ENCODE peak calls at places on chromosomes 5 and 9, in ten cellular contexts. One of them, this sample, is unnamed.

GRCh38 chr5:10563132-10563939 is 534 bp upstream of the ANKRD33B start:
- DNase-seq in psoas muscle: peak
- DNase-seq in GM06990: peak
- DNase-seq in AG09309: no peak
- DNase-seq in WERI-Rb-1: peak
- DNase-seq in fibroblast of the aortic adventitia: peak
- DNase-seq in heart left ventricle: no peak
- DNase-seq in OCI-LY7: peak
- DNase-seq in breast epithelium: no peak
- DNase-seq in lower lobe of right lung: peak
- DNase-seq in this sample: no peak

GRCh38 chr9:133252301-133252776 is 22.7 kb downstream of the ABO start:
- DNase-seq in psoas muscle: no peak
- DNase-seq in GM06990: no peak
- DNase-seq in AG09309: no peak
- DNase-seq in WERI-Rb-1: no peak
- DNase-seq in fibroblast of the aortic adventitia: no peak
- DNase-seq in heart left ventricle: no peak
- DNase-seq in OCI-LY7: no peak
- DNase-seq in breast epithelium: no peak
- DNase-seq in lower lobe of right lung: peak
- DNase-seq in this sample: no peak

GRCh38 chr9:101705135-101705661 is 33.2 kb downstream of the GRIN3A start:
- DNase-seq in psoas muscle: peak
- DNase-seq in GM06990: peak
- DNase-seq in AG09309: no peak
- DNase-seq in WERI-Rb-1: peak
- DNase-seq in fibroblast of the aortic adventitia: no peak
- DNase-seq in heart left ventricle: peak
- DNase-seq in OCI-LY7: no peak
- DNase-seq in breast epithelium: no peak
- DNase-seq in lower lobe of right lung: peak
- DNase-seq in this sample: no peak

GRCh38 chr9:74940600-74940999 is 12.1 kb downstream of the C9orf40 start:
- DNase-seq in psoas muscle: no peak
- DNase-seq in GM06990: no peak
- DNase-seq in AG09309: no peak
- DNase-seq in WERI-Rb-1: no peak
- DNase-seq in fibroblast of the aortic adventitia: peak
- DNase-seq in heart left ventricle: no peak
- DNase-seq in OCI-LY7: no peak
- DNase-seq in breast epithelium: no peak
- DNase-seq in lower lobe of right lung: no peak
- DNase-seq in this sample: no peak

GRCh38 chr5:137186759-137187461 is 312.2 kb downstream of the SPOCK1 start:
- DNase-seq in psoas muscle: peak
- DNase-seq in GM06990: no peak
- DNase-seq in AG09309: peak
- DNase-seq in WERI-Rb-1: no peak
- DNase-seq in fibroblast of the aortic adventitia: peak
- DNase-seq in heart left ventricle: no peak
- DNase-seq in OCI-LY7: no peak
- DNase-seq in breast epithelium: no peak
- DNase-seq in lower lobe of right lung: no peak
- DNase-seq in this sample: no peak

GRCh38 chr5:57466544-57466943 is 16.1 kb downstream of the ACTBL2 start:
- DNase-seq in psoas muscle: no peak
- DNase-seq in GM06990: no peak
- DNase-seq in AG09309: no peak
- DNase-seq in WERI-Rb-1: peak
- DNase-seq in fibroblast of the aortic adventitia: no peak
- DNase-seq in heart left ventricle: no peak
- DNase-seq in OCI-LY7: no peak
- DNase-seq in breast epithelium: no peak
- DNase-seq in lower lobe of right lung: no peak
- DNase-seq in this sample: no peak

GRCh38 chr9:131420913-131421312 is 27.0 kb downstream of the PRRC2B start:
- DNase-seq in psoas muscle: no peak
- DNase-seq in GM06990: no peak
- DNase-seq in AG09309: no peak
- DNase-seq in WERI-Rb-1: no peak
- DNase-seq in fibroblast of the aortic adventitia: peak
- DNase-seq in heart left ventricle: no peak
- DNase-seq in OCI-LY7: no peak
- DNase-seq in breast epithelium: peak
- DNase-seq in lower lobe of right lung: no peak
- DNase-seq in this sample: no peak

GRCh38 chr9:133558191-133559126 is 24.0 kb downstream of the ADAMTSL2 start:
- DNase-seq in psoas muscle: no peak
- DNase-seq in GM06990: peak
- DNase-seq in AG09309: peak
- DNase-seq in WERI-Rb-1: no peak
- DNase-seq in fibroblast of the aortic adventitia: peak
- DNase-seq in heart left ventricle: peak
- DNase-seq in OCI-LY7: peak
- DNase-seq in breast epithelium: no peak
- DNase-seq in lower lobe of right lung: no peak
- DNase-seq in this sample: no peak

GRCh38 chr5:168076561-168076991 is 214.9 kb upstream of the WWC1 start:
- DNase-seq in psoas muscle: peak
- DNase-seq in GM06990: no peak
- DNase-seq in AG09309: peak
- DNase-seq in WERI-Rb-1: peak
- DNase-seq in fibroblast of the aortic adventitia: peak
- DNase-seq in heart left ventricle: peak
- DNase-seq in OCI-LY7: no peak
- DNase-seq in breast epithelium: no peak
- DNase-seq in lower lobe of right lung: peak
- DNase-seq in this sample: no peak

GRCh38 chr9:16022228-16022627 is 469.4 kb downstream of the CCDC171 start:
- DNase-seq in psoas muscle: no peak
- DNase-seq in GM06990: no peak
- DNase-seq in AG09309: no peak
- DNase-seq in WERI-Rb-1: no peak
- DNase-seq in fibroblast of the aortic adventitia: no peak
- DNase-seq in heart left ventricle: no peak
- DNase-seq in OCI-LY7: no peak
- DNase-seq in breast epithelium: no peak
- DNase-seq in lower lobe of right lung: no peak
- DNase-seq in this sample: no peak

GRCh38 chr9:124202447-124202971 is 55.2 kb upstream of the NEK6 start:
- DNase-seq in psoas muscle: peak
- DNase-seq in GM06990: peak
- DNase-seq in AG09309: no peak
- DNase-seq in WERI-Rb-1: no peak
- DNase-seq in fibroblast of the aortic adventitia: no peak
- DNase-seq in heart left ventricle: peak
- DNase-seq in OCI-LY7: peak
- DNase-seq in breast epithelium: no peak
- DNase-seq in lower lobe of right lung: peak
- DNase-seq in this sample: peak
- TF ChIP-seq CTCF in psoas muscle: no peak
- TF ChIP-seq CTCF in GM06990: no peak
- TF ChIP-seq CTCF in AG09309: no peak
- TF ChIP-seq CTCF in WERI-Rb-1: no peak
- TF ChIP-seq CTCF in fibroblast of the aortic adventitia: no peak
- TF ChIP-seq CTCF in heart left ventricle: no peak
- TF ChIP-seq CTCF in OCI-LY7: peak
- TF ChIP-seq CTCF in breast epithelium: no peak
- TF ChIP-seq CTCF in lower lobe of right lung: no peak
- TF ChIP-seq CTCF in this sample: no peak

GRCh38 chr9:13278368-13279246 is 885 bp downstream of the MPDZ start:
- DNase-seq in psoas muscle: peak
- DNase-seq in GM06990: no peak
- DNase-seq in AG09309: no peak
- DNase-seq in WERI-Rb-1: peak
- DNase-seq in fibroblast of the aortic adventitia: peak
- DNase-seq in heart left ventricle: peak
- DNase-seq in OCI-LY7: no peak
- DNase-seq in breast epithelium: peak
- DNase-seq in lower lobe of right lung: peak
- DNase-seq in this sample: no peak

GRCh38 chr9:13279284-13280162 is at the start of gene MPDZ:
- DNase-seq in psoas muscle: peak
- DNase-seq in GM06990: no peak
- DNase-seq in AG09309: no peak
- DNase-seq in WERI-Rb-1: peak
- DNase-seq in fibroblast of the aortic adventitia: peak
- DNase-seq in heart left ventricle: peak
- DNase-seq in OCI-LY7: no peak
- DNase-seq in breast epithelium: peak
- DNase-seq in lower lobe of right lung: peak
- DNase-seq in this sample: no peak

GRCh38 chr9:13274901-13275641 is 4.4 kb downstream of the MPDZ start:
- DNase-seq in psoas muscle: no peak
- DNase-seq in GM06990: no peak
- DNase-seq in AG09309: no peak
- DNase-seq in WERI-Rb-1: no peak
- DNase-seq in fibroblast of the aortic adventitia: peak
- DNase-seq in heart left ventricle: no peak
- DNase-seq in OCI-LY7: no peak
- DNase-seq in breast epithelium: no peak
- DNase-seq in lower lobe of right lung: no peak
- DNase-seq in this sample: no peak

GRCh38 chr9:13281356-13282016 is 2.0 kb upstream of the MPDZ start:
- DNase-seq in psoas muscle: no peak
- DNase-seq in GM06990: no peak
- DNase-seq in AG09309: no peak
- DNase-seq in WERI-Rb-1: no peak
- DNase-seq in fibroblast of the aortic adventitia: peak
- DNase-seq in heart left ventricle: no peak
- DNase-seq in OCI-LY7: no peak
- DNase-seq in breast epithelium: no peak
- DNase-seq in lower lobe of right lung: no peak
- DNase-seq in this sample: no peak

DNA sequence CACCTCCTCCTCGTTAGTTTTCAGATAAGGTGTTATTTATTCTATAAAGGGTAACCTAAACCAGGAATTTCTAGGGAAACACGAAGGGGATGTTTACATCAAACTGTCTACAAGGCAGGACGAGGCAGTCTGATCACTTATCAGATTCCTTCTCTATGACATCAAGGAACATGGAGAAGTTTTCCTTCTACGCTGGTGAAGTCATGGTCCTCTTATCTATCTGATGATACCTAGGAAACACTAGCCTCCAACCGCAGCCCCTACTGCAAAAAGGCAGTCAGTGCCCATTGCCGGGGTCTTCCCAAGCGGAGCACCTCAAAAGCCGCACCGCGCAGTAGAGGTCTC is 1.5 kb downstream of the MPDZ start:
- DNase-seq in psoas muscle: no peak
- DNase-seq in GM06990: no peak
- DNase-seq in AG09309: no peak
- DNase-seq in WERI-Rb-1: no peak
- DNase-seq in fibroblast of the aortic adventitia: peak
- DNase-seq in heart left ventricle: no peak
- DNase-seq in OCI-LY7: no peak
- DNase-seq in breast epithelium: no peak
- DNase-seq in lower lobe of right lung: no peak
- DNase-seq in this sample: no peak
- H3K4me3 ChIP-seq in psoas muscle: peak
- H3K4me3 ChIP-seq in GM06990: no peak
- H3K4me3 ChIP-seq in AG09309: peak
- H3K4me3 ChIP-seq in WERI-Rb-1: no peak
- H3K4me3 ChIP-seq in fibroblast of the aortic adventitia: peak
- H3K4me3 ChIP-seq in heart left ventricle: peak
- H3K4me3 ChIP-seq in OCI-LY7: no peak
- H3K4me3 ChIP-seq in breast epithelium: peak
- H3K4me3 ChIP-seq in lower lobe of right lung: peak
- H3K4me3 ChIP-seq in this sample: no peak

DNA sequence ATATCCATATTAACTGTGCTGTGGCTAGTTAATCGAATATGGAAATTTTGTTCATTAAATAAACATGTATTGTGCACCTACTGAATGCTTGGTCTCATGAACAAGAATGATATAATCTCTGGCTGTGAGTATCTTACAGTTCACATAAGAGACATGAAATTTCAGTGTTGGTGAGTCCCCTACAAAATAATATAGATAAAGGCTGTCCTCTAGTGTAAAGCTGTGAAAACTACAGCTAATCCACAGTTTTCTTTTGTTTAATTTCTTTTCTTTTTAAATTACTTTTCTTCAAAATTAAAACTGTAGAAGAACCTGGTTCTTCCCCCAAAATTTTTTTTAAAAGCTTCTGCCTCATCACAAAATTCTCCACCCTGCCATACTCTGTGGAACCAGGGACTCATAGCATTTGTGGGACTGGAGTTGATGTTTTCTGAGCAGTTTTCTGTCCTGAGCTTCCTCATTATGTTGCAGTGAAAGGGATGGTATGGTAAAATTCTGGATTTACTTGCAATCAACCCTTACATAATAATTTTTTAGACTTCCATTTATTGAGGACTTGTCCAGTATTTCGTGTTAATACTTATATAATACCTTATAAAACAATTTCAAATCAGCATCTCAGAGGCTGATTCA is 135.0 kb downstream of the STK32A start:
- DNase-seq in psoas muscle: no peak
- DNase-seq in GM06990: no peak
- DNase-seq in AG09309: no peak
- DNase-seq in WERI-Rb-1: no peak
- DNase-seq in fibroblast of the aortic adventitia: peak
- DNase-seq in heart left ventricle: no peak
- DNase-seq in OCI-LY7: no peak
- DNase-seq in breast epithelium: no peak
- DNase-seq in lower lobe of right lung: no peak
- DNase-seq in this sample: no peak
- TF ChIP-seq CTCF in psoas muscle: peak
- TF ChIP-seq CTCF in GM06990: no peak
- TF ChIP-seq CTCF in AG09309: peak
- TF ChIP-seq CTCF in WERI-Rb-1: peak
- TF ChIP-seq CTCF in fibroblast of the aortic adventitia: peak
- TF ChIP-seq CTCF in heart left ventricle: peak
- TF ChIP-seq CTCF in OCI-LY7: peak
- TF ChIP-seq CTCF in breast epithelium: peak
- TF ChIP-seq CTCF in lower lobe of right lung: peak
- TF ChIP-seq CTCF in this sample: no peak

DNA sequence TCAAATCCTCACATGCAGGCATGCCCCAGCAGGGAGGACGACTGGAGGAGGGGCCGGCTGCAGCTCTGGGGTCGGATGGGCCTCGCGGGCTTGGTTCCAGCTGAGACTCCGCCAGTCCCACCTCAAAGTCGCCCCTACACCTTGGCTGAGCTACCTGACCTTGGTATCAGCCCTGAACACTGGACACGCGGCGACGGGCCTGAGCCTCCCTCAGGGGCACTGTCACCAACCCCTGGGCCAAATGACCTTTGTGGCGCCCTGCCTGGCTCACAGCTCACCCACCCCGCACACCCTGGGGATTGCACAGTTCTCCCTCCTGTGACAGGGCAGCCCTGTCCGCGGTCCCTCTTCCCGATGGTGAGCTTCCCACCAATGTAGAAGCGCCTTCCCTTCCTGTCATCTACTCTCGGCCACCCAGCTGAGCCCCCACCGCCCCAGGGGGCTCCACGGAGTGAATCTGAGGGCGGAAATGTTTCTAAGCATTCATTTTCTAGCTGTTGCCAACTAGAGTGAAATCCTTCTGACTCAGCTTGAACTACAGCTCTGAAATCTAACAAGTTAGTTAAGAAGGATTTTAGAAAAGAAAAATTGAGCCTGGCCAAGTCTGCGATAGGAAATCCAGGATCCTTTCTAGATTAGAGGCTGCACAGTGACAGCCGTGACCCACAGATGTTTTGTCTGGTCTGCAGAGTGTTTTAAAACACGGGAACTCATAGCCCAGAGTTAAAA is 138.9 kb upstream of the PHYKPL start:
- DNase-seq in psoas muscle: no peak
- DNase-seq in GM06990: no peak
- DNase-seq in AG09309: no peak
- DNase-seq in WERI-Rb-1: peak
- DNase-seq in fibroblast of the aortic adventitia: no peak
- DNase-seq in heart left ventricle: no peak
- DNase-seq in OCI-LY7: no peak
- DNase-seq in breast epithelium: no peak
- DNase-seq in lower lobe of right lung: no peak
- DNase-seq in this sample: no peak
- H3K4me3 ChIP-seq in psoas muscle: no peak
- H3K4me3 ChIP-seq in GM06990: no peak
- H3K4me3 ChIP-seq in AG09309: no peak
- H3K4me3 ChIP-seq in WERI-Rb-1: no peak
- H3K4me3 ChIP-seq in fibroblast of the aortic adventitia: no peak
- H3K4me3 ChIP-seq in heart left ventricle: no peak
- H3K4me3 ChIP-seq in OCI-LY7: no peak
- H3K4me3 ChIP-seq in breast epithelium: peak
- H3K4me3 ChIP-seq in lower lobe of right lung: no peak
- H3K4me3 ChIP-seq in this sample: no peak

This sample was measured in GM12864.